ENCODE peak calls at places on chromosomes 7 and 10, in nine cellular contexts. E is CD4-positive, alpha-beta T cell; C is endothelial cell; V is colonic mucosa; X is nephron progenitor cell; B is ascending aorta; J is RWPE1; O is endodermal cell; G is lung. I is an unnamed sample.

GRCh38 chr10:338176-339037 is 203.2 kb downstream of the ZMYND11 start:
- DNase-seq in E (no peak), C (no peak), V (no peak), X (no peak), B (peak), J (peak), O (no peak), G (no peak), I (no peak)

GRCh38 chr7:2760098-2760889 is 72.3 kb downstream of the AMZ1 start:
- DNase-seq in E (no peak), C (peak), V (peak), X (no peak), B (peak), J (peak), O (peak), G (no peak), I (no peak)

GRCh38 chr10:122291739-122292138 is 20.6 kb downstream of the BTBD16 start:
- DNase-seq in E (no peak), C (no peak), V (no peak), X (no peak), B (no peak), J (no peak), O (no peak), G (no peak), I (no peak)

GRCh38 chr7:70352088-70352487 is 753.8 kb downstream of the AUTS2 start:
- DNase-seq in E (no peak), C (no peak), V (no peak), X (no peak), B (no peak), J (no peak), O (no peak), G (no peak), I (no peak)

GRCh38 chr7:127650842-127651555 is 995 bp upstream of the SND1 start:
- DNase-seq in E (no peak), C (peak), V (no peak), X (no peak), B (no peak), J (peak), O (no peak), G (no peak), I (no peak)

GRCh38 chr7:26451997-26452396 is 160.3 kb downstream of the SNX10 start:
- DNase-seq in E (no peak), C (no peak), V (no peak), X (no peak), B (no peak), J (no peak), O (peak), G (no peak), I (no peak)

GRCh38 chr7:6564091-6564770 is 13.0 kb upstream of the GRID2IP start:
- DNase-seq in E (no peak), C (no peak), V (no peak), X (no peak), B (no peak), J (no peak), O (no peak), G (no peak), I (no peak)

GRCh38 chr7:4836206-4836661 is 25.6 kb downstream of the PAPOLB start:
- DNase-seq in E (no peak), C (no peak), V (no peak), X (no peak), B (peak), J (no peak), O (peak), G (no peak), I (no peak)

GRCh38 chr7:23418046-23418445 is 52.2 kb downstream of the IGF2BP3 start:
- DNase-seq in E (no peak), C (no peak), V (no peak), X (no peak), B (no peak), J (no peak), O (no peak), G (no peak), I (no peak)

GRCh38 chr7:22864855-22865606 is 42.4 kb upstream of the TOMM7 start:
- DNase-seq in E (no peak), C (no peak), V (no peak), X (no peak), B (no peak), J (no peak), O (peak), G (no peak), I (no peak)

GRCh38 chr7:71868797-71869196 is 543.3 kb downstream of the CALN1 start:
- DNase-seq in E (no peak), C (no peak), V (no peak), X (no peak), B (no peak), J (peak), O (no peak), G (no peak), I (no peak)

GRCh38 chr10:89668391-89669180 is 23.5 kb upstream of the PANK1 start:
- DNase-seq in E (no peak), C (no peak), V (no peak), X (no peak), B (no peak), J (no peak), O (no peak), G (no peak), I (no peak)

GRCh38 chr7:80078159-80078731 is 56.4 kb upstream of the GNAI1 start:
- DNase-seq in E (no peak), C (no peak), V (no peak), X (no peak), B (no peak), J (peak), O (no peak), G (no peak), I (no peak)

GRCh38 chr10:132547421-132547861 is 9.9 kb downstream of the INPP5A start:
- DNase-seq in E (no peak), C (no peak), V (no peak), X (no peak), B (no peak), J (no peak), O (no peak), G (no peak), I (no peak)

GRCh38 chr7:2082357-2083038 is 150.2 kb downstream of the MAD1L1 start:
- DNase-seq in E (no peak), C (no peak), V (no peak), X (peak), B (no peak), J (no peak), O (no peak), G (no peak), I (no peak)

GRCh38 chr10:66215005-66215404 is 710.8 kb upstream of the LRRTM3 start:
- DNase-seq in E (no peak), C (no peak), V (no peak), X (no peak), B (no peak), J (no peak), O (peak), G (no peak), I (no peak)

GRCh38 chr7:76291346-76292205 is 10.9 kb upstream of the HSPB1 start:
- DNase-seq in E (peak), C (peak), V (peak), X (peak), B (peak), J (peak), O (peak), G (peak), I (peak)

GRCh38 chr7:22400150-22400814 is 43.3 kb upstream of the RAPGEF5 start:
- DNase-seq in E (no peak), C (no peak), V (no peak), X (no peak), B (no peak), J (no peak), O (no peak), G (no peak), I (no peak)

GRCh38 chr10:13503745-13504463 is 24.9 kb downstream of the BEND7 start:
- DNase-seq in E (no peak), C (no peak), V (no peak), X (no peak), B (no peak), J (peak), O (no peak), G (no peak), I (no peak)

GRCh38 chr7:129643545-129644170 is 32.1 kb downstream of the NRF1 start:
- DNase-seq in E (no peak), C (no peak), V (no peak), X (no peak), B (no peak), J (no peak), O (no peak), G (no peak), I (no peak)

GRCh38 chr7:4882169-4882741 is 1.3 kb downstream of the RADIL start:
- DNase-seq in E (no peak), C (peak), V (peak), X (peak), B (peak), J (no peak), O (peak), G (peak), I (peak)

GRCh38 chr10:28317735-28318134 is 14.9 kb upstream of the MPP7 start:
- DNase-seq in E (no peak), C (no peak), V (no peak), X (no peak), B (no peak), J (no peak), O (no peak), G (no peak), I (no peak)

GRCh38 chr10:113171662-113172061 is 221.6 kb downstream of the TCF7L2 start:
- DNase-seq in E (no peak), C (no peak), V (no peak), X (no peak), B (no peak), J (no peak), O (peak), G (no peak), I (no peak)

GRCh38 chr7:152492952-152493351 is 57.1 kb upstream of the KMT2C start:
- DNase-seq in E (no peak), C (no peak), V (no peak), X (no peak), B (no peak), J (no peak), O (no peak), G (no peak), I (no peak)

GRCh38 chr10:62332406-62332805 is 41.8 kb upstream of the ZNF365 start:
- DNase-seq in E (no peak), C (no peak), V (no peak), X (no peak), B (no peak), J (no peak), O (no peak), G (no peak), I (no peak)

GRCh38 chr7:84364708-84365107 is 170.1 kb upstream of the SEMA3A start:
- DNase-seq in E (no peak), C (no peak), V (no peak), X (no peak), B (no peak), J (no peak), O (no peak), G (no peak), I (no peak)

GRCh38 chr7:1734331-1734730 is 64.3 kb downstream of the ELFN1 start:
- DNase-seq in E (no peak), C (no peak), V (no peak), X (no peak), B (no peak), J (no peak), O (no peak), G (no peak), I (no peak)

GRCh38 chr10:125291841-125292240 is 131.5 kb upstream of the CTBP2 start:
- DNase-seq in E (no peak), C (no peak), V (no peak), X (no peak), B (no peak), J (no peak), O (no peak), G (no peak), I (no peak)

GRCh38 chr10:125742465-125742864 is 23.0 kb downstream of the EDRF1 start:
- DNase-seq in E (no peak), C (no peak), V (no peak), X (no peak), B (no peak), J (no peak), O (no peak), G (no peak), I (no peak)

GRCh38 chr7:57178768-57179139 is 46.5 kb upstream of the ZNF479 start:
- DNase-seq in E (no peak), C (no peak), V (no peak), X (no peak), B (no peak), J (no peak), O (no peak), G (no peak), I (no peak)

GRCh38 chr7:39271386-39271785 is 293.7 kb downstream of the POU6F2 start:
- DNase-seq in E (no peak), C (no peak), V (peak), X (no peak), B (peak), J (no peak), O (peak), G (peak), I (peak)

GRCh38 chr7:115763347-115763746 is 267.2 kb downstream of the TFEC start:
- DNase-seq in E (no peak), C (no peak), V (no peak), X (no peak), B (no peak), J (no peak), O (peak), G (no peak), I (no peak)

GRCh38 chr7:116715087-116715486 is 43.1 kb downstream of the MET start:
- DNase-seq in E (no peak), C (no peak), V (no peak), X (no peak), B (no peak), J (no peak), O (no peak), G (no peak), I (no peak)

GRCh38 chr10:6951771-6952170 is 371.7 kb upstream of the PRKCQ start:
- DNase-seq in E (no peak), C (no peak), V (no peak), X (no peak), B (no peak), J (no peak), O (no peak), G (no peak), I (no peak)

GRCh38 chr7:440059-440749 is 79.4 kb downstream of the PDGFA start:
- DNase-seq in E (no peak), C (no peak), V (no peak), X (no peak), B (no peak), J (no peak), O (no peak), G (no peak), I (no peak)

DNA sequence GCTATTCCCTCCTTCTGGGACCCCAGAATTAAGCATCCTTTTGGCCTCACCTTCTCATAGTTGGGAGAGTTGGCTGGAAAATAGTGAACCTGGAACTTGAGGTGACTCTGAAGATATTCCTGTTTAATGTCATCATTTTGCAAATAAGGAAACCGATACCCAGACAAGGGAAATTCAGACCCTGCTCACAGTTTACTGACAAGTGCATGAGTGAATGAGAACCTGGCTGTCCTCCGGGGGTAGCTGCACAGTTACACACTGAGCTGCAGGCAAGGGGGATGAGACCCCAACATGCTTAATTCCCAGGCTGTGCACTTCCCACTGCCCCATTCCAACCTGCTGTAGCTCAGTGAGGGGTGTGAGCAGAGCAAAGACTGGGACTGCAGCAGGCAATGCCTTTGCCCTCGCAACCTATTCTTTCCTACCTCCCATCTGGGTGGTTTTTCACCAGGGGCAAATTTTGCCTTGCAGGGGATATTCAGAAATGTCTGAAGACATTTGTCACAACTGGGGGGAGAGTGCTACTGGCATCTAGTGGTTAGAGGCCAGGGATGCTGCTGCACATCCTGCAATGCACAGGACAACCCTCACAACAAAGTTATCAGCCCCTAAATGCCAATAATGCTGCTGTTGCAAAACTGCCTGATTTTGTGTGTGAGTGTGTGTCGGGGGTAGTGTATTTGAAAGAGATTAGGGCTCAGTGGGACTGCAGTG is 136.2 kb downstream of the SORCS3 start:
- DNase-seq in E (no peak), C (no peak), V (no peak), X (no peak), B (no peak), J (no peak), O (peak), G (no peak), I (no peak)
- TF ChIP-seq CTCF in E (no peak), C (no peak), V (no peak), X (no peak), B (no peak), J (no peak), O (peak), G (no peak), I (no peak)

DNA sequence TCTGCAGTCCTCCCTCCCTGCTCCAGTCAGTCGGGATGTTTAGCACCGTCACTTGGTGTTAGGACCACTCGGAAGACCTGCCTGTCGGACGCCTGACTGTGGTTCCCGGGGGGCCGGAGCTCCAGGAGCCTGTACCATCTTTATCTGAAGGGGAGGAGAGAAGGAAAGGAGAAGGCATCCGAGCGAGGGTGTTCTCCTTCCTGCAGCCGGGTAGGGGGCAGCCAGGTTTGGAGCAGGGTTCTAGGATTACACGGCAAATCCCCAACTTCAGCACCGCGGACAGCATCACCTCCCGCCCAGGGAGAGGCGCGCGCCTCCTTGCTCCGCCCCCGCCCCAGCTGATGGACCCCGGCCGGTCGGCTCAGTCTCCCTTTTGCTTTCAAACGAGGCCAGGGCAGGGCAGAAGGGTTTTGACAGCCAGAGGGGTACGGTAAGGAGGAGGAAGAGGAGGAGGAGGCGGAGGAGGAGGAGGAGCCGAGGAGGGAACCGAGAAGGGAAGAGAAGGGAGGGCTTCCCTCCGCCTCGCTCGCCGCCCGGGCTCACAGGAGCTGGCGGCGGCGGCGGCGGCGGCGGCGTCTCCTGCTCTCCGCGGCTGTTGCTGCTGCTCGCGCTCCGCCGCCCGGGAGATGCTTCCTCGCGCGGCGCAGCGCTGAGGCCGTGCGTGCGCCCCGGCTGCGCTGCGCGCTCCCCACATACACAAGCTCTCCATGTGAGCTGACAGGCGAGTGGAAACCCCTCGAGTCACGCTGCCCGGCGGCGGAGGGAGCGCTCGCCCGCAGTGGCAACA is 743 bp upstream of the CNTNAP2 start:
- DNase-seq in E (no peak), C (peak), V (peak), X (peak), B (no peak), J (peak), O (peak), G (peak), I (no peak)
- TF ChIP-seq CTCF in E (no peak), C (no peak), V (no peak), X (no peak), B (no peak), J (no peak), O (peak), G (no peak), I (no peak)

GRCh38 chr10:86348321-86349210 is 18.0 kb downstream of the GRID1 start:
- DNase-seq in E (no peak), C (no peak), V (no peak), X (peak), B (no peak), J (no peak), O (peak), G (no peak), I (no peak)
- TF ChIP-seq CTCF in E (no peak), C (no peak), V (no peak), X (no peak), B (no peak), J (no peak), O (no peak), G (no peak), I (no peak)

DNA sequence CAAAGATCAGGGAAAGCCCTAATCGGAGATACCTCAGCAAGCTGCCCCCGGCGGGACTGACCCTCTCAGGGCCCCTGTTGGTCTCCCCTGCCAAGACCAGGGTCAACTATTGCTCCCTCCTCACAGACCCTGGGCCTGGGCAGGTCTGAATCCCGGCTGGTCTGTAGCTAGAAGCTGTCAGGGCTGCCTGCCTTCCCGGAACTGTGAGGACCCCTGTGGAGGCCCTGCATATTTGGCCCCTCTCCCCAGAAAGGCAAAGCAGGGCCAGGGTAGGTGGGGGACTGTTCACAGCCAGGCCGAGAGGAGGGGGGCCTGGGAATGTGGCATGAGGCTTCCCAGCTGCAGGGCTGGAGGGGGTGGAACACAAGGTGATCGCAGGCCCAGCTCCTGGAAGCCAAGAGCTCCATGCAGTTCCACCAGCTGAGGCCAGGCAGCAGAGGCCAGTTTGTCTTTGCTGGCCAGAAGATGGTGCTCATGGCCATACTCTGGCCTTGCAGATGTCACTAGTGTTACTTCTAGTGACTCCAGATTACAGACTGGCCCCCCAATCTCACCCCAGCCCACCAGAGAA is 24.1 kb downstream of the TBATA start:
- DNase-seq in E (no peak), C (peak), V (no peak), X (no peak), B (no peak), J (no peak), O (peak), G (no peak), I (no peak)
- TF ChIP-seq CTCF in E (no peak), C (no peak), V (no peak), X (no peak), B (no peak), J (no peak), O (peak), G (no peak), I (no peak)

GRCh38 chr7:131581241-131582157 is 25.1 kb upstream of the PODXL start:
- DNase-seq in E (no peak), C (no peak), V (no peak), X (no peak), B (no peak), J (no peak), O (peak), G (peak), I (no peak)
- TF ChIP-seq CTCF in E (no peak), C (no peak), V (no peak), X (no peak), B (no peak), J (no peak), O (peak), G (no peak), I (no peak)

DNA sequence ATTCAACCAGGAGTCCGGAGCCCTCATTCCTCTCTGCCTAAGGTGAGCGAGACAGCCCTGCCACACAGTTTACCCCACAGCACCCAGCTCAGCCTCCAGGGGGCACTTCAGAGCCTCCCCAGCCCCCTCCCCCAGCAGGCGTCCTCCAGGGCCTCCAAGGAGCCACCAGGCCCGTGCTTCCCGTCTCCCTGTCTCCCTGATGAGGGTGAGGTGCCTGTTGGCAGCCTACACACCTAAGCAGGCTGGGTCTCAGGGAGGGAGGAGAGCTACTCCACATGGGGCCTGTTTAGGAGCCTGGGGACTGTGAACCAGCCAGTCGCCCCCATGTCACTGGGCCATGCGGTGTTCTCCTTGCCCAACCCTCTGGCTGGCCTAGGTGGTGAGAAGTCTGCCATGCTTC is 28.9 kb upstream of the TRIM8 start:
- DNase-seq in E (no peak), C (peak), V (no peak), X (peak), B (no peak), J (no peak), O (peak), G (no peak), I (no peak)
- TF ChIP-seq CTCF in E (no peak), C (peak), V (no peak), X (peak), B (no peak), J (no peak), O (peak), G (no peak), I (no peak)

GRCh38 chr7:41232086-41232485 is 470.8 kb downstream of the INHBA start:
- DNase-seq in E (no peak), C (no peak), V (no peak), X (no peak), B (no peak), J (no peak), O (no peak), G (no peak), I (no peak)
- TF ChIP-seq CTCF in E (no peak), C (no peak), V (no peak), X (no peak), B (no peak), J (no peak), O (no peak), G (no peak), I (no peak)

GRCh38 chr10:2477154-2477553 is 590.2 kb upstream of the PFKP start:
- DNase-seq in E (no peak), C (no peak), V (no peak), X (no peak), B (no peak), J (no peak), O (peak), G (no peak), I (no peak)
- TF ChIP-seq CTCF in E (no peak), C (no peak), V (no peak), X (no peak), B (no peak), J (no peak), O (peak), G (no peak), I (no peak)